ENCODE peak calls at places on chromosome 5, in nine cellular contexts. W is hepatocyte, P is K562, F is ovary, U is colonic mucosa, N is lung, X is RWPE1, D is PC-9, C is cardiac muscle cell. I is an unnamed sample.

GRCh38 chr5:147332643-147333042 is 97.8 kb downstream of the STK32A start:
- DNase-seq in W (no peak), P (no peak), F (no peak), U (no peak), N (no peak), X (no peak), D (no peak), C (no peak), I (no peak)

GRCh38 chr5:1468629-1469527 is 23.6 kb upstream of the SLC6A3 start:
- DNase-seq in W (no peak), P (no peak), F (no peak), U (no peak), N (no peak), X (no peak), D (no peak), C (no peak), I (no peak)

GRCh38 chr5:175560011-175560410 is 81.7 kb downstream of the SFXN1 start:
- DNase-seq in W (no peak), P (no peak), F (no peak), U (no peak), N (no peak), X (no peak), D (no peak), C (no peak), I (no peak)

GRCh38 chr5:179079165-179079987 is 19.2 kb downstream of the ZNF354C start:
- DNase-seq in W (no peak), P (no peak), F (no peak), U (no peak), N (no peak), X (no peak), D (no peak), C (no peak), I (no peak)

GRCh38 chr5:110923971-110924370 is 147.5 kb upstream of the TSLP start:
- DNase-seq in W (no peak), P (no peak), F (no peak), U (no peak), N (no peak), X (no peak), D (no peak), C (no peak), I (no peak)

GRCh38 chr5:131635755-131636479 is 888 bp upstream of the RAPGEF6 start:
- DNase-seq in W (peak; percentile 9), P (no peak), F (no peak), U (no peak), N (no peak), X (no peak), D (no peak), C (peak; percentile 29), I (no peak)

GRCh38 chr5:73946278-73946677 is 320.3 kb downstream of the ARHGEF28 start:
- DNase-seq in W (no peak), P (no peak), F (no peak), U (no peak), N (no peak), X (no peak), D (no peak), C (no peak), I (no peak)

GRCh38 chr5:95843733-95844223 is 21.3 kb upstream of the GLRX start:
- DNase-seq in W (no peak), P (no peak), F (no peak), U (peak; percentile 25), N (no peak), X (no peak), D (peak; percentile 33), C (peak; percentile 87), I (no peak)

GRCh38 chr5:6574537-6574936 is 58.3 kb downstream of the NSUN2 start:
- DNase-seq in W (no peak), P (no peak), F (no peak), U (no peak), N (peak; percentile 25), X (no peak), D (no peak), C (no peak), I (no peak)

GRCh38 chr5:16679863-16680262 is 63.1 kb upstream of the RETREG1 start:
- DNase-seq in W (no peak), P (no peak), F (no peak), U (no peak), N (no peak), X (no peak), D (peak; percentile 13), C (no peak), I (peak; percentile 61)

GRCh38 chr5:39017504-39017903 is 56.7 kb downstream of the RICTOR start:
- DNase-seq in W (no peak), P (no peak), F (no peak), U (no peak), N (no peak), X (no peak), D (no peak), C (no peak), I (no peak)

GRCh38 chr5:39014544-39014943 is 59.7 kb downstream of the RICTOR start:
- DNase-seq in W (no peak), P (no peak), F (no peak), U (no peak), N (no peak), X (no peak), D (no peak), C (peak; percentile 75), I (no peak)

GRCh38 chr5:39015743-39016586 is 58.2 kb downstream of the RICTOR start:
- DNase-seq in W (peak; percentile 18), P (no peak), F (no peak), U (no peak), N (no peak), X (peak; percentile 8), D (no peak), C (peak; percentile 54), I (peak; percentile 36)

GRCh38 chr5:39016587-39017275 is 57.5 kb downstream of the RICTOR start:
- DNase-seq in W (no peak), P (no peak), F (no peak), U (no peak), N (no peak), X (no peak), D (no peak), C (no peak), I (no peak)

DNA sequence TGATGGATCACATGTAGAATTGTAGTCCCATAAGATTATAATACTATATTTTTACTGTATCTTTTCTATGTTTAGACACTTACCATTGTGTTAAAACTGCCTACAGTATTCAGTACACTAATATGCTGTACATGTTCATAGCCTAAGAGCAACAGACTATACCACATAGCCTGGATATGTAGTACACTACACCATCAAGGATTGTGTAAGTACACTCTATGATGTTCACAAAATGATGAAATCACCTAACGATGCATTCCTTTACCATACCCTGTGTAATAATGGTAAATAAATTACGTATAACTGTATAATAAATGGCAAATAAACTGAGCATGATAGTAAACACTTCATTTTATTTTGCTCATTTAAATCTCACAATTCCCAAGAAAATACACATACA is 60.3 kb downstream of the RICTOR start:
- DNase-seq in W (no peak), P (no peak), F (no peak), U (no peak), N (no peak), X (no peak), D (no peak), C (no peak), I (no peak)
- H3K27ac ChIP-seq in W (no peak overlapping the region), P (no peak overlapping the region), F (no peak overlapping the region), U (no peak overlapping the region), N (peak overlapping the region; percentile 81), X (no peak overlapping the region), D (no peak overlapping the region), C (no peak overlapping the region), I (peak overlapping the region; percentile 79)

DNA sequence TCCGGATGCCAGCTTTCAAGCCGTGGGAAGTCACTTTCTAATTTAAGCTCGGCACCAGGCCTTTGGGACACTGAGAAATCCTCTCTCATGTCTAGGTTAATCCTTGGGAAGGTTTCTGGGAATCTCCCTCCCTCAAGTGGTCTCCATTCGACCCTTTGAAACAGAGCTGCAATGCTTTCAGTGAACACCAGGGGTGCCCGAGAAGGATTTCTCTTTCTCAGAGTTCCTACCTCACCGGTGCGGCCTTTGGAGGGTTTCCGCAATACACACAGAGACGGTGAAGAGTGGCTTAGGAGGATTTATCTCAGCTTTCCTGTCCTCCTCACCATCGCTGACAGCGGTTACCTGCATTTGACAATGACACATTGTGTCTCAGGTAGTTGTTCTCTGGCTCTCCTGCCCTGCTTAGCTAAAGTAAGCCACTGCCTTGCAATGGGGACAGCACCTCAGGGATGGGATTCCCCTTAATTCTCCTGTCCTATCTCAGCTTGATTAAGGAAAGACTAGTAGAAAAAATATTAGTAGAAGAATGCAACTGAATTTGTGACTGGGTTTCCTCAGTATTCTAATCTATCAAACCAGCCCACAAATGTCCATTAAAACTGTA is 180.6 kb downstream of the GABRG2 start:
- DNase-seq in W (peak; percentile 24), P (peak; percentile 18), F (no peak), U (no peak), N (no peak), X (peak; percentile 5), D (no peak), C (no peak), I (peak; percentile 52)
- TF ChIP-seq CTCF in W (peak; percentile 3), P (no peak), F (no peak), U (no peak), N (no peak), X (peak; percentile 14), D (peak; percentile 61), C (no peak), I (peak; percentile 59)

GRCh38 chr5:14900661-14901461 is 29.3 kb upstream of the ANKH start:
- DNase-seq in W (no peak), P (no peak), F (no peak), U (no peak), N (peak; percentile 44), X (no peak), D (no peak), C (peak; percentile 85), I (no peak)
- H3K27ac ChIP-seq in W (peak overlapping the region; percentile 68), P (no peak overlapping the region), F (no peak overlapping the region), U (no peak overlapping the region), N (peak overlapping the region; percentile 35), X (no peak overlapping the region), D (no peak overlapping the region), C (peak overlapping the region; percentile 81), I (no peak overlapping the region)

GRCh38 chr5:35815089-35815936 is 41.4 kb upstream of the IL7R start:
- DNase-seq in W (peak; percentile 27), P (peak; percentile 68), F (no peak), U (peak; percentile 49), N (no peak), X (peak; percentile 18), D (no peak), C (peak; percentile 9), I (peak; percentile 43)
- TF ChIP-seq CTCF in W (peak; percentile 43), P (peak; percentile 76), F (no peak), U (peak; percentile 73), N (peak; percentile 11), X (peak; percentile 41), D (peak; percentile 59), C (peak; percentile 30), I (peak; percentile 81)

GRCh38 chr5:33850100-33850594 is 41.6 kb downstream of the ADAMTS12 start:
- DNase-seq in W (no peak), P (no peak), F (no peak), U (no peak), N (no peak), X (no peak), D (peak; percentile 93), C (peak; percentile 55), I (no peak)
- H3K27ac ChIP-seq in W (no peak overlapping the region), P (no peak overlapping the region), F (no peak overlapping the region), U (no peak overlapping the region), N (no peak overlapping the region), X (no peak overlapping the region), D (peak overlapping the region; percentile 88), C (peak overlapping the region; percentile 96), I (no peak overlapping the region)

GRCh38 chr5:57094753-57095683 is 78.8 kb upstream of the GPBP1 start:
- DNase-seq in W (peak; percentile 24), P (no peak), F (no peak), U (peak; percentile 86), N (no peak), X (no peak), D (peak; percentile 68), C (peak; percentile 9), I (peak; percentile 15)
- TF ChIP-seq CTCF in W (peak; percentile 24), P (peak; percentile 63), F (no peak), U (peak; percentile 29), N (no peak), X (no peak), D (peak; percentile 59), C (peak; percentile 29), I (peak; percentile 19)

GRCh38 chr5:167816354-167816753 is 475.1 kb upstream of the WWC1 start:
- DNase-seq in W (no peak), P (no peak), F (no peak), U (no peak), N (no peak), X (peak; percentile 55), D (no peak), C (peak; percentile 63), I (no peak)
- H3K27ac ChIP-seq in W (no peak overlapping the region), P (no peak overlapping the region), F (no peak overlapping the region), U (no peak overlapping the region), N (no peak overlapping the region), X (no peak overlapping the region), D (no peak overlapping the region), C (no peak overlapping the region), I (no peak overlapping the region)

I was measured in WERI-Rb-1.